ENCODE peak calls at places on chromosomes 11 and 22, in ten cellular contexts. K is body of pancreas; M is mammary epithelial cell; B is AG09319; G is kidney; N is GM13976; D is esophagus muscularis mucosa; E is PC-3; C is B cell; P is CD8-positive, alpha-beta T cell. X is an unnamed sample.

GRCh38 chr11:47857485-47858168 is 9.5 kb upstream of the NUP160 start:
- DNase-seq in K (no peak), M (no peak), B (no peak), G (no peak), N (peak), D (no peak), E (no peak), C (peak), P (no peak), X (no peak)

GRCh38 chr11:43135966-43136534 is 175.7 kb upstream of the API5 start:
- DNase-seq in K (no peak), M (no peak), B (no peak), G (no peak), N (no peak), D (no peak), E (no peak), C (no peak), P (no peak), X (no peak)

GRCh38 chr11:68646832-68647231 is 37.5 kb upstream of the GAL start:
- DNase-seq in K (no peak), M (no peak), B (no peak), G (no peak), N (no peak), D (no peak), E (no peak), C (no peak), P (no peak), X (no peak)

GRCh38 chr22:20015187-20015625 is 1.4 kb downstream of the ARVCF start:
- DNase-seq in K (no peak), M (no peak), B (no peak), G (peak), N (no peak), D (no peak), E (no peak), C (no peak), P (no peak), X (no peak)

GRCh38 chr22:29718949-29719893 is 582 bp upstream of the CABP7 start:
- DNase-seq in K (no peak), M (no peak), B (no peak), G (no peak), N (no peak), D (no peak), E (no peak), C (no peak), P (no peak), X (no peak)

GRCh38 chr11:13127161-13127560 is 118.0 kb downstream of the RASSF10 start:
- DNase-seq in K (no peak), M (no peak), B (no peak), G (no peak), N (no peak), D (peak), E (no peak), C (no peak), P (no peak), X (no peak)

GRCh38 chr11:285021-285893 is 3.7 kb upstream of the PGGHG start:
- DNase-seq in K (no peak), M (no peak), B (no peak), G (peak), N (peak), D (no peak), E (no peak), C (no peak), P (peak), X (peak)

GRCh38 chr22:39433476-39434242 is 23.2 kb upstream of the MGAT3 start:
- DNase-seq in K (no peak), M (no peak), B (no peak), G (peak), N (no peak), D (no peak), E (no peak), C (no peak), P (no peak), X (no peak)

GRCh38 chr11:95450547-95451123 is 219.6 kb upstream of the SESN3 start:
- DNase-seq in K (no peak), M (no peak), B (peak), G (no peak), N (no peak), D (no peak), E (no peak), C (no peak), P (no peak), X (no peak)

GRCh38 chr11:627273-627585 is 248 bp upstream of the SCT start:
- DNase-seq in K (no peak), M (no peak), B (no peak), G (peak), N (no peak), D (no peak), E (no peak), C (no peak), P (no peak), X (no peak)

GRCh38 chr11:41053894-41054293 is 405.6 kb downstream of the LRRC4C start:
- DNase-seq in K (no peak), M (peak), B (no peak), G (no peak), N (no peak), D (no peak), E (peak), C (no peak), P (no peak), X (no peak)

GRCh38 chr11:1830500-1831223 is 4.1 kb upstream of the SYT8 start:
- DNase-seq in K (peak), M (peak), B (no peak), G (peak), N (no peak), D (no peak), E (no peak), C (no peak), P (no peak), X (no peak)

GRCh38 chr11:119663279-119663678 is 65.7 kb downstream of the NECTIN1 start:
- DNase-seq in K (no peak), M (no peak), B (no peak), G (no peak), N (no peak), D (no peak), E (no peak), C (no peak), P (no peak), X (no peak)

GRCh38 chr11:12201016-12201985 is 90.9 kb downstream of the MICAL2 start:
- DNase-seq in K (peak), M (peak), B (peak), G (peak), N (no peak), D (no peak), E (no peak), C (no peak), P (no peak), X (peak)

GRCh38 chr11:70519117-70519516 is 120.8 kb downstream of the CTTN start:
- DNase-seq in K (no peak), M (no peak), B (no peak), G (peak), N (no peak), D (no peak), E (peak), C (no peak), P (no peak), X (no peak)

GRCh38 chr11:116240661-116241060 is 532.1 kb downstream of the BUD13 start:
- DNase-seq in K (no peak), M (no peak), B (no peak), G (no peak), N (no peak), D (no peak), E (no peak), C (no peak), P (no peak), X (no peak)

GRCh38 chr11:122671270-122671906 is 15.9 kb downstream of the UBASH3B start:
- DNase-seq in K (no peak), M (no peak), B (no peak), G (no peak), N (no peak), D (no peak), E (no peak), C (no peak), P (no peak), X (no peak)

GRCh38 chr11:123185326-123185725 is 9.7 kb downstream of the CLMP start:
- DNase-seq in K (no peak), M (no peak), B (no peak), G (no peak), N (no peak), D (no peak), E (no peak), C (no peak), P (no peak), X (no peak)

GRCh38 chr11:35458846-35459245 is 39.5 kb upstream of the SLC1A2 start:
- DNase-seq in K (no peak), M (no peak), B (no peak), G (no peak), N (no peak), D (no peak), E (no peak), C (no peak), P (no peak), X (no peak)

GRCh38 chr11:122181893-122182292 is 65.9 kb upstream of the BLID start:
- DNase-seq in K (no peak), M (no peak), B (no peak), G (no peak), N (no peak), D (no peak), E (peak), C (no peak), P (no peak), X (no peak)

GRCh38 chr11:133705873-133706272 is 139.4 kb downstream of the SPATA19 start:
- DNase-seq in K (no peak), M (no peak), B (no peak), G (no peak), N (no peak), D (peak), E (no peak), C (no peak), P (no peak), X (peak)

GRCh38 chr11:19827399-19828135 is 114.9 kb downstream of the NAV2 start:
- DNase-seq in K (no peak), M (no peak), B (no peak), G (no peak), N (no peak), D (no peak), E (no peak), C (no peak), P (no peak), X (no peak)

GRCh38 chr11:75160328-75160757 is 9.4 kb downstream of the SLCO2B1 start:
- DNase-seq in K (peak), M (no peak), B (no peak), G (peak), N (no peak), D (no peak), E (no peak), C (no peak), P (no peak), X (no peak)

GRCh38 chr11:72140661-72141060 is 5.1 kb downstream of the FOLR3 start:
- DNase-seq in K (no peak), M (no peak), B (no peak), G (no peak), N (no peak), D (no peak), E (no peak), C (no peak), P (no peak), X (no peak)

GRCh38 chr11:72238040-72238450 is 5.9 kb downstream of the PHOX2A start:
- DNase-seq in K (peak), M (peak), B (no peak), G (no peak), N (peak), D (no peak), E (peak), C (peak), P (no peak), X (no peak)

GRCh38 chr22:20203142-20204099 is 52.6 kb upstream of the CCDC188 start:
- DNase-seq in K (peak), M (no peak), B (no peak), G (no peak), N (no peak), D (no peak), E (peak), C (no peak), P (no peak), X (no peak)

GRCh38 chr11:64713031-64713780 is 9.8 kb downstream of the NRXN2 start:
- DNase-seq in K (peak), M (peak), B (no peak), G (peak), N (no peak), D (no peak), E (no peak), C (no peak), P (no peak), X (no peak)

GRCh38 chr22:47175151-47175760 is 412.8 kb downstream of the TBC1D22A start:
- DNase-seq in K (peak), M (no peak), B (no peak), G (peak), N (no peak), D (no peak), E (no peak), C (peak), P (no peak), X (no peak)

GRCh38 chr11:130315354-130315970 is 745 bp upstream of the ZBTB44 start:
- DNase-seq in K (peak), M (no peak), B (no peak), G (peak), N (peak), D (no peak), E (no peak), C (peak), P (peak), X (peak)

GRCh38 chr22:45961679-45962430 is 15.1 kb downstream of the WNT7B start:
- DNase-seq in K (no peak), M (no peak), B (no peak), G (no peak), N (no peak), D (no peak), E (no peak), C (no peak), P (no peak), X (no peak)

GRCh38 chr11:21460082-21460481 is 732.8 kb upstream of the ANO5 start:
- DNase-seq in K (no peak), M (no peak), B (no peak), G (no peak), N (no peak), D (no peak), E (peak), C (no peak), P (no peak), X (no peak)

GRCh38 chr22:48709976-48710375 is 1117.7 kb downstream of the BRD1 start:
- DNase-seq in K (no peak), M (no peak), B (no peak), G (peak), N (no peak), D (no peak), E (no peak), C (no peak), P (no peak), X (no peak)

GRCh38 chr11:27085115-27085514 is 44.5 kb downstream of the BBOX1 start:
- DNase-seq in K (no peak), M (peak), B (no peak), G (no peak), N (no peak), D (no peak), E (no peak), C (no peak), P (no peak), X (no peak)

GRCh38 chr11:110297726-110298297 is 1.4 kb upstream of the RDX start:
- DNase-seq in K (no peak), M (peak), B (no peak), G (no peak), N (no peak), D (no peak), E (peak), C (no peak), P (no peak), X (no peak)

GRCh38 chr11:122267602-122268001 is 151.6 kb upstream of the BLID start:
- DNase-seq in K (no peak), M (peak), B (peak), G (no peak), N (no peak), D (no peak), E (peak), C (no peak), P (no peak), X (no peak)

GRCh38 chr22:48185656-48186055 is 1423.2 kb downstream of the TBC1D22A start:
- DNase-seq in K (no peak), M (no peak), B (no peak), G (no peak), N (no peak), D (no peak), E (no peak), C (no peak), P (no peak), X (no peak)

GRCh38 chr22:38864361-38865191 is 7.4 kb downstream of the CBX6 start:
- DNase-seq in K (peak), M (no peak), B (no peak), G (no peak), N (no peak), D (no peak), E (no peak), C (no peak), P (no peak), X (no peak)

GRCh38 chr11:88480217-88480616 is 142.7 kb upstream of the CTSC start:
- DNase-seq in K (peak), M (peak), B (peak), G (no peak), N (no peak), D (no peak), E (peak), C (no peak), P (no peak), X (no peak)

GRCh38 chr22:31692186-31692886 is 30.3 kb upstream of the PISD start:
- DNase-seq in K (no peak), M (peak), B (no peak), G (no peak), N (no peak), D (no peak), E (peak), C (no peak), P (no peak), X (no peak)
- TF ChIP-seq CTCF in K (no peak), M (peak), B (no peak), G (no peak), N (no peak), D (no peak), E (no peak), C (no peak), P (no peak), X (no peak)

DNA sequence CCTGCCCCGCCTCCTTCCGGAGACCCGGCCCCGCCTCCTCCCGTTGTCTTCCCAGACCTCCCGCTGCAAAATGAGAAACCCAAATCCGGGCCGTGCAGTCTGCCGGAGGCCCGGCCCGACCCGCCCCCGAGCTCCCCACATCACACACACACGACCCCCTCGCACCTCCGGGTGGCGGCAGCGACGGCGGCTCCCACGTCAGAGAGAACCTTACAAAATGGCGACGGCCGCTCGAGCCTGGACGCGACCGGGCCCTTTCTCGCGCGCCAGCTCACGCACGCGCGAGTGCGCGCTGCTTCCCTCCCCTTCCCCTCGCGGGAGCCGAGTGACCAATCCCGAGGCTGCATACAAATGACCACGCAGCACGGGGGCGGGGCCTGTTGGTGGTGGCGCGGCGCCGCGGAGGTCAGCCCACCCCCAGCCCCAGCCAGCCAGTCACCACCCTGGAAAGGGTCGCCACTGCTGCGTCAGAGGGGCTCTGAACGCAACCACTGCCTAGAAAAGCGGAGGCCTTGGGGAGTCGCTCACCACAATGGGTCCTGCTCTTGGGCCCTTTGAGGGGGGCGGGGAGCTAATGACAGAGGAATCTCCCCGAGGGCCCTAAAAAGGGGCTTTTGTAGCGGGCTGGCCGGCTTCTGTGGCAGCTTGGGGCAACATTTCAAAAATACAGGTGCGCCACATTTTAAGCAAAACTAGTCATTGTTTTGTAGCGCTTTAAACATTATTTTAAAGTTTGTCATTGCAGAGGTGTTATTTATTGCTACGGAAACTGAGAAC is at the start of gene RBM4B:
- DNase-seq in K (peak), M (peak), B (peak), G (peak), N (peak), D (peak), E (peak), C (peak), P (peak), X (peak)
- TF ChIP-seq CTCF in K (no peak), M (no peak), B (no peak), G (no peak), N (no peak), D (no peak), E (no peak), C (no peak), P (no peak), X (no peak)

GRCh38 chr11:63639195-63639832 is 25.1 kb upstream of the PLAAT3 start:
- DNase-seq in K (no peak), M (no peak), B (peak), G (no peak), N (no peak), D (no peak), E (peak), C (no peak), P (no peak), X (no peak)

GRCh38 chr11:63635762-63636465 is 21.7 kb upstream of the PLAAT3 start:
- DNase-seq in K (peak), M (peak), B (no peak), G (no peak), N (peak), D (no peak), E (peak), C (peak), P (peak), X (peak)

GRCh38 chr11:63643205-63643604 is 28.0 kb downstream of the ATL3 start:
- DNase-seq in K (peak), M (no peak), B (no peak), G (no peak), N (no peak), D (no peak), E (no peak), C (no peak), P (no peak), X (no peak)

GRCh38 chr11:63641727-63642126 is 27.5 kb upstream of the PLAAT3 start:
- DNase-seq in K (no peak), M (no peak), B (peak), G (no peak), N (no peak), D (no peak), E (no peak), C (no peak), P (no peak), X (no peak)
- TF ChIP-seq CTCF in K (no peak), M (no peak), B (no peak), G (no peak), N (no peak), D (peak), E (peak), C (no peak), P (no peak), X (no peak)

GRCh38 chr11:32154275-32154674 is 63.4 kb downstream of the RCN1 start:
- DNase-seq in K (no peak), M (peak), B (no peak), G (no peak), N (no peak), D (no peak), E (peak), C (no peak), P (no peak), X (no peak)
- TF ChIP-seq CTCF in K (no peak), M (peak), B (no peak), G (no peak), N (no peak), D (no peak), E (peak), C (no peak), P (no peak), X (no peak)

GRCh38 chr11:76629853-76630599 is 40.5 kb downstream of the LRRC32 start:
- DNase-seq in K (peak), M (no peak), B (no peak), G (peak), N (no peak), D (no peak), E (no peak), C (no peak), P (no peak), X (peak)
- TF ChIP-seq CTCF in K (no peak), M (no peak), B (no peak), G (peak), N (no peak), D (peak), E (no peak), C (no peak), P (no peak), X (no peak)

GRCh38 chr22:50456466-50457234 is 18.2 kb downstream of the SBF1 start:
- DNase-seq in K (no peak), M (no peak), B (no peak), G (no peak), N (no peak), D (no peak), E (no peak), C (no peak), P (no peak), X (no peak)
- TF ChIP-seq CTCF in K (no peak), M (no peak), B (no peak), G (no peak), N (no peak), D (no peak), E (peak), C (peak), P (no peak), X (no peak)

GRCh38 chr11:58632510-58632909 is 10.0 kb downstream of the CNTF start:
- DNase-seq in K (peak), M (no peak), B (no peak), G (no peak), N (no peak), D (no peak), E (no peak), C (no peak), P (no peak), X (no peak)
- TF ChIP-seq CTCF in K (no peak), M (no peak), B (no peak), G (no peak), N (no peak), D (no peak), E (no peak), C (no peak), P (no peak), X (no peak)

X was measured in lower leg skin.